ENCODE peak calls at places on chromosomes 6 and 20, in five cellular contexts. N is H1, M is neuronal stem cell, A is IMR-90, E is trophoblast cell. D is an unnamed sample.

GRCh38 chr6:45082091-45082490 is 246.0 kb upstream of the RUNX2 start:
- DNase-seq in N (no peak), M (no peak), A (no peak), E (no peak), D (no peak)

GRCh38 chr6:115969207-115969929 is 91.3 kb downstream of the FRK start:
- DNase-seq in N (peak), M (peak), A (no peak), E (no peak), D (peak)

GRCh38 chr20:37340998-37341397 is 4.9 kb upstream of the SRC start:
- DNase-seq in N (no peak), M (no peak), A (no peak), E (no peak), D (no peak)

GRCh38 chr6:168883410-168884049 is 370.1 kb downstream of the THBS2 start:
- DNase-seq in N (no peak), M (no peak), A (no peak), E (no peak), D (no peak)

GRCh38 chr6:26017567-26017966 is 55.0 kb downstream of the TRIM38 start:
- DNase-seq in N (no peak), M (peak), A (peak), E (peak), D (peak)

GRCh38 chr6:16947461-16948159 is 154.2 kb upstream of the STMND1 start:
- DNase-seq in N (peak), M (no peak), A (peak), E (peak), D (peak)

GRCh38 chr6:156167289-156168076 is 609.7 kb upstream of the ARID1B start:
- DNase-seq in N (no peak), M (no peak), A (peak), E (no peak), D (no peak)

GRCh38 chr20:49343246-49343645 is 65.4 kb upstream of the ZNFX1 start:
- DNase-seq in N (no peak), M (no peak), A (no peak), E (no peak), D (no peak)

GRCh38 chr6:17790486-17790885 is 83.8 kb upstream of the NUP153 start:
- DNase-seq in N (no peak), M (no peak), A (no peak), E (no peak), D (peak)

GRCh38 chr20:59765599-59766177 is 161.3 kb downstream of the PHACTR3 start:
- DNase-seq in N (no peak), M (peak), A (no peak), E (no peak), D (no peak)

GRCh38 chr6:106907754-106908153 is 66.8 kb downstream of the CD24 start:
- DNase-seq in N (no peak), M (no peak), A (no peak), E (no peak), D (no peak)
- H3K18ac ChIP-seq in N (no peak), M (no peak), A (no peak), E (no peak), D (no peak)

GRCh38 chr6:160519603-160520042 is 144.5 kb downstream of the LPA start:
- DNase-seq in N (no peak), M (no peak), A (no peak), E (peak), D (no peak)
- H2AFZ ChIP-seq in N (peak), M (peak), A (peak), E (no peak), D (no peak)

GRCh38 chr20:32474717-32474966 is 110.5 kb downstream of the NOL4L start:
- DNase-seq in N (no peak), M (no peak), A (no peak), E (no peak), D (peak)
- H3K4me3 ChIP-seq in N (no peak), M (peak), A (peak), E (no peak), D (peak)

DNA sequence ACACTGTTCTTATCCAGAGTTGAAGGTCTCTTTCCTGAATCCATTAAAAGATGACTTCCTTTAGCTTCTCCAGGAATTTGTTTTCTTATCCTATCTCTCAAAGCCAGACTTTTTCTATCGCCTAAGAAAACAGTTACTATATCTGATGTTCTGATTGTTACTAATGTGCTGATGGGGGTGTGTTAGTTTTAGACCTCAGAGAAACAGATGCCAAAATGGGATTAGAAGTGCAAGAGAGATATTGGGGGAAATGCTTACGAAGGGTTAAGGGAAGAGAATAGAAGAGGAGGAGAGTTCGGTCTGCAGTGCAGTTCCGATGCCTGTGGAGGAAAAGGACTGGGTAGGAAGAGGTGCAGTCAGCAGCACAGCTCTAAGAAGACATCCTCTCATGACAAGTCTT is 35.7 kb upstream of the ADGRG6 start:
- DNase-seq in N (no peak), M (no peak), A (no peak), E (no peak), D (no peak)
- H3K18ac ChIP-seq in N (no peak), M (no peak), A (no peak), E (no peak), D (no peak)

GRCh38 chr6:28335040-28335563 is 846 bp downstream of the ZSCAN31 start:
- DNase-seq in N (no peak), M (no peak), A (no peak), E (no peak), D (no peak)
- H2AFZ ChIP-seq in N (peak), M (peak), A (peak), E (peak), D (no peak)

GRCh38 chr20:25294459-25295385 is 46.8 kb downstream of the PYGB start:
- DNase-seq in N (peak), M (peak), A (peak), E (peak), D (peak)
- H3K4me3 ChIP-seq in N (no peak), M (no peak), A (no peak), E (no peak), D (no peak)

DNA sequence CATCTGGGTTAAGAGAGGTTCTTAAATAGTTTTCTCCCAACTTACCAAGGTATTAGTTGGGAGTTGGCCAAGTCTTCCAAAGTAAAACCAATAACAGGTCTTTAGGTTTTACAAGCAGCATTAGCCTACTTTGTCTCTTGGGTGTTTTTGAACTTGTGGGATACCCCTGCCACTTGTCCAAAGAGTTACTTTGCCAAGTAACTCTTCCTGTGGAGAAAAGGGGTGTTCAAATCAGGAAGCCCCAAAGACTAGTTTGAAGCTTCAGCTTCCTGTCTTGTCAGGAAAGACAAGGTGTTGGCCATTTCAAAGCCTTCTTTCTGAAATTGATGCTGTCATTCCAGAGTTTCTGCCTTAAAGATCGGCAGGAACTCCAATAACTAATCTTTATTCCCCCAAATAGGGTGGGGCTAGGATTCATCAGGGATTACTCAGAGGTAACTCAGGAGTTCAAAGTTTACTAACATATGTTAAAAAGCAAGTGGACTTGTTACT is 822 bp downstream of the RAB22A start:
- DNase-seq in N (no peak), M (no peak), A (peak), E (no peak), D (peak)
- H3K18ac ChIP-seq in N (peak), M (no peak), A (peak), E (no peak), D (no peak)

DNA sequence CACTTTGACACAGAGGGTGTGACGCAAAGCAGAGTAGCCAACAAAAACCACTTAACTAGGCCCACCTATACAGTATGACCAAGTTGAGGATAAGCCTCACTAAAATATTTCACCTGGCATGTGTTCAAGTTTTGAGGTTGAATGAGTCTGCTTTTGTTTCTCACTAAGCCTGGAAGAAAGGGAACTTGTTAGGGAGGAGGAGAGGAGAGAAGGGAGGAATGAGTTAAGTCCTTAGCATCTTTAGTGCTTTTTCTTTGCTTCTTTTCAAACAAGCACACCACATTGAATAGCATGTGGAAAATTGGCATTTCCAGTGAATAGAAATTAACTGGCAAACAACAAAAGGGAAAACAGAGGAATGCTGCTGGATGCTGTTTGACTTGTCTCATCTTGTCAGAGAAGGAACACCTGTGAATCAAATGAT is 461.9 kb downstream of the GJA1 start:
- DNase-seq in N (peak), M (peak), A (peak), E (no peak), D (no peak)
- H2AFZ ChIP-seq in N (no peak), M (no peak), A (no peak), E (no peak), D (no peak)

GRCh38 chr6:44035621-44036020 is 91.6 kb downstream of the MRPL14 start:
- DNase-seq in N (no peak), M (no peak), A (peak), E (no peak), D (peak)
- H3K4me3 ChIP-seq in N (no peak), M (no peak), A (no peak), E (no peak), D (no peak)

DNA sequence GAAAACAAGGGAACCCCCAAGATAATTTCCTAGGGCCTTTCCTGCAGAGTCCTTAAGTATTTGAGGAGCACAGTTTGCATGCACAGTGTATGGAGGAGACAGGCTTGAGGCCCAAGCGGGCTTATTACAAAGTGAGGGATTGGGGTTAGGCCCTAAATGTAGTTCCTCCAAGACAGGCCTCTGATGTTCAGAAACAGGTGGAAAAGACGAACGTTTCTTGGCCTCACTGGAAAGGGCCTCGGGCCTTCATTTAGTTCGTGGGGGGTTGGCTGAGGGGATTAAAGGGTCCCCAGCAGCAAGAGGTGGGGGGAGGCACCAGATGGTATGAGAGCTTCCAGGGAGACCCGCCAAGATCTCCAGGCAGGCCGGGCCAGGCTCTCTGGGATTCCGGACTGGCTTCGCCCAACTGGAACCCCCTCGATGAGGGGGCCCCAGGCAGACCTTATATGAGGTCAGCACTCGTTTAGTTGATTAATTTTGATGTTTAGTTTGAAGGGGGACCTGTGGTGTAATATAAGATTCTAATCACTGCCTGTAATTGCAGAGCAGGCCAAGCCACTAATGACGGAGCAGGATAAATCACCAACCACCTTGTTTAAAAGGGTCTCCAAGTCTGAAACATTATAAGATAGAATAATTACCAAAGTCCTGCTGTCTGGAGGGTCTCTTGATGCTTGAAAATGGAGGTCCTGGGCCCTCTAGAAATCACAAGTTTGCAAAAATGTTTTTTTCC is 2.0 kb downstream of the HMGA1 start:
- DNase-seq in N (no peak), M (no peak), A (no peak), E (no peak), D (no peak)
- H3K18ac ChIP-seq in N (peak), M (no peak), A (peak), E (peak), D (peak)